ENCODE peak calls at places on chromosomes 12 and 14, in nine cellular contexts. One of them, this sample, is unnamed.

GRCh38 chr14:89851031-89851430 is 103.5 kb downstream of the EFCAB11 start:
- DNase-seq in HFFc6: no peak
- DNase-seq in MCF 10A: no peak
- DNase-seq in hepatocyte: no peak
- DNase-seq in fibroblast of lung: peak; percentile 17
- DNase-seq in fibroblast of villous mesenchyme: no peak
- DNase-seq in tibial nerve: no peak
- DNase-seq in left lung: no peak
- DNase-seq in astrocyte of the cerebellum: no peak
- DNase-seq in this sample: no peak

GRCh38 chr12:106032141-106032925 is 106.4 kb downstream of the NUAK1 start:
- DNase-seq in left lung: no peak
- DNase-seq in fibroblast of lung: no peak
- DNase-seq in fibroblast of villous mesenchyme: peak; percentile 66
- DNase-seq in MCF 10A: peak; percentile 44
- DNase-seq in hepatocyte: no peak
- DNase-seq in astrocyte of the cerebellum: no peak
- DNase-seq in HFFc6: no peak
- DNase-seq in tibial nerve: no peak
- DNase-seq in this sample: no peak

GRCh38 chr12:94699796-94700195 is 49.4 kb upstream of the TMCC3 start:
- DNase-seq in tibial nerve: no peak
- DNase-seq in hepatocyte: no peak
- DNase-seq in left lung: no peak
- DNase-seq in MCF 10A: no peak
- DNase-seq in fibroblast of villous mesenchyme: no peak
- DNase-seq in HFFc6: no peak
- DNase-seq in fibroblast of lung: no peak
- DNase-seq in astrocyte of the cerebellum: no peak
- DNase-seq in this sample: no peak

GRCh38 chr12:3704512-3705348 is 48.2 kb downstream of the CRACR2A start:
- DNase-seq in tibial nerve: no peak
- DNase-seq in HFFc6: no peak
- DNase-seq in left lung: no peak
- DNase-seq in MCF 10A: no peak
- DNase-seq in hepatocyte: no peak
- DNase-seq in fibroblast of lung: peak; percentile 33
- DNase-seq in fibroblast of villous mesenchyme: peak; percentile 74
- DNase-seq in astrocyte of the cerebellum: no peak
- DNase-seq in this sample: no peak

GRCh38 chr12:63849641-63850040 is 5.1 kb downstream of the SRGAP1 start:
- DNase-seq in tibial nerve: no peak
- DNase-seq in fibroblast of villous mesenchyme: no peak
- DNase-seq in MCF 10A: no peak
- DNase-seq in fibroblast of lung: no peak
- DNase-seq in HFFc6: no peak
- DNase-seq in astrocyte of the cerebellum: no peak
- DNase-seq in hepatocyte: no peak
- DNase-seq in left lung: no peak
- DNase-seq in this sample: no peak

GRCh38 chr12:114955414-114956014 is 271.5 kb upstream of the TBX3 start:
- DNase-seq in MCF 10A: no peak
- DNase-seq in hepatocyte: peak; percentile 53
- DNase-seq in fibroblast of villous mesenchyme: peak; percentile 84
- DNase-seq in fibroblast of lung: peak; percentile 36
- DNase-seq in astrocyte of the cerebellum: no peak
- DNase-seq in left lung: no peak
- DNase-seq in HFFc6: no peak
- DNase-seq in tibial nerve: no peak
- DNase-seq in this sample: no peak

GRCh38 chr12:6026998-6027397 is 81.9 kb upstream of the ANO2 start:
- DNase-seq in astrocyte of the cerebellum: no peak
- DNase-seq in MCF 10A: no peak
- DNase-seq in HFFc6: no peak
- DNase-seq in hepatocyte: no peak
- DNase-seq in fibroblast of villous mesenchyme: no peak
- DNase-seq in tibial nerve: no peak
- DNase-seq in fibroblast of lung: no peak
- DNase-seq in left lung: no peak
- DNase-seq in this sample: no peak

GRCh38 chr14:38197761-38198345 is 9.9 kb upstream of the SSTR1 start:
- DNase-seq in tibial nerve: no peak
- DNase-seq in left lung: no peak
- DNase-seq in HFFc6: peak; percentile 90
- DNase-seq in astrocyte of the cerebellum: no peak
- DNase-seq in fibroblast of villous mesenchyme: peak; percentile 36
- DNase-seq in hepatocyte: no peak
- DNase-seq in MCF 10A: no peak
- DNase-seq in fibroblast of lung: no peak
- DNase-seq in this sample: no peak

GRCh38 chr12:120353136-120353535 is 15.8 kb downstream of the MSI1 start:
- DNase-seq in MCF 10A: no peak
- DNase-seq in fibroblast of lung: no peak
- DNase-seq in hepatocyte: no peak
- DNase-seq in HFFc6: no peak
- DNase-seq in tibial nerve: no peak
- DNase-seq in fibroblast of villous mesenchyme: no peak
- DNase-seq in astrocyte of the cerebellum: no peak
- DNase-seq in left lung: no peak
- DNase-seq in this sample: no peak

GRCh38 chr12:65798903-65799302 is 25.4 kb upstream of the HMGA2 start:
- DNase-seq in HFFc6: no peak
- DNase-seq in MCF 10A: no peak
- DNase-seq in astrocyte of the cerebellum: no peak
- DNase-seq in hepatocyte: no peak
- DNase-seq in fibroblast of villous mesenchyme: no peak
- DNase-seq in left lung: no peak
- DNase-seq in fibroblast of lung: no peak
- DNase-seq in tibial nerve: no peak
- DNase-seq in this sample: no peak

GRCh38 chr14:90294872-90295271 is 36.9 kb downstream of the NRDE2 start:
- DNase-seq in hepatocyte: no peak
- DNase-seq in astrocyte of the cerebellum: no peak
- DNase-seq in left lung: no peak
- DNase-seq in MCF 10A: no peak
- DNase-seq in fibroblast of villous mesenchyme: peak; percentile 55
- DNase-seq in HFFc6: no peak
- DNase-seq in tibial nerve: no peak
- DNase-seq in fibroblast of lung: no peak
- DNase-seq in this sample: no peak

GRCh38 chr12:59131462-59131861 is 211.2 kb upstream of the LRIG3 start:
- DNase-seq in HFFc6: no peak
- DNase-seq in hepatocyte: no peak
- DNase-seq in astrocyte of the cerebellum: no peak
- DNase-seq in fibroblast of villous mesenchyme: no peak
- DNase-seq in fibroblast of lung: no peak
- DNase-seq in MCF 10A: no peak
- DNase-seq in left lung: no peak
- DNase-seq in tibial nerve: no peak
- DNase-seq in this sample: no peak

GRCh38 chr14:64702493-64703392 is 1.5 kb upstream of the PLEKHG3 start:
- DNase-seq in left lung: peak; percentile 86
- DNase-seq in hepatocyte: peak; percentile 84
- DNase-seq in fibroblast of lung: no peak
- DNase-seq in HFFc6: no peak
- DNase-seq in astrocyte of the cerebellum: no peak
- DNase-seq in MCF 10A: peak; percentile 68
- DNase-seq in tibial nerve: no peak
- DNase-seq in fibroblast of villous mesenchyme: no peak
- DNase-seq in this sample: no peak

GRCh38 chr14:27862684-27863083 is 903.9 kb upstream of the FOXG1 start:
- DNase-seq in MCF 10A: no peak
- DNase-seq in hepatocyte: no peak
- DNase-seq in tibial nerve: no peak
- DNase-seq in fibroblast of lung: no peak
- DNase-seq in HFFc6: no peak
- DNase-seq in fibroblast of villous mesenchyme: no peak
- DNase-seq in left lung: no peak
- DNase-seq in astrocyte of the cerebellum: no peak
- DNase-seq in this sample: no peak

GRCh38 chr12:109513977-109514376 is 36.5 kb downstream of the UBE3B start:
- DNase-seq in fibroblast of lung: no peak
- DNase-seq in tibial nerve: no peak
- DNase-seq in MCF 10A: peak; percentile 5
- DNase-seq in HFFc6: no peak
- DNase-seq in astrocyte of the cerebellum: no peak
- DNase-seq in hepatocyte: no peak
- DNase-seq in left lung: no peak
- DNase-seq in fibroblast of villous mesenchyme: no peak
- DNase-seq in this sample: no peak

DNA sequence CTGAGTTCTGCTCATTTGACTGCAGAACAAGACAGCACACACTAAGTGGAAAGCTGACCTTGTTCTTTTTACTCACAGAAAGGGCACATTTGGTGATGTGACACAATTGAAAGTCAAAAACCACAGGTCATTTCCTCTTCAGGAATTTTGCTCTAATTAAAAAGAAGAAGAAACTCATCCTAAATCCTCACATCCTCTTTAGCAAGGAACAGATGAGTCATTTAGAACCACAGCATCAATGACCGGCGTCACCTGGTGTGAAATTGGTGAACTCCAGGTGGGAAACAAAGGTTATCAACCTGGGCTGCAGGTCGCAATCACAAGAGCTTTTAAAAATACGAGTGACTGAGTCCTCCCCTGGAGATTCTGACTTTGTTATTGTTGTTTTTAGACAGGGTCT is 2.9 kb upstream of the RNU6-8 start:
- DNase-seq in astrocyte of the cerebellum: no peak
- DNase-seq in MCF 10A: peak; percentile 19
- DNase-seq in left lung: no peak
- DNase-seq in tibial nerve: no peak
- DNase-seq in fibroblast of lung: no peak
- DNase-seq in HFFc6: no peak
- DNase-seq in fibroblast of villous mesenchyme: no peak
- DNase-seq in hepatocyte: no peak
- DNase-seq in this sample: no peak
- TF ChIP-seq CTCF in astrocyte of the cerebellum: no peak
- TF ChIP-seq CTCF in MCF 10A: no peak
- TF ChIP-seq CTCF in left lung: no peak
- TF ChIP-seq CTCF in tibial nerve: no peak
- TF ChIP-seq CTCF in fibroblast of lung: no peak
- TF ChIP-seq CTCF in HFFc6: no peak
- TF ChIP-seq CTCF in fibroblast of villous mesenchyme: no peak
- TF ChIP-seq CTCF in hepatocyte: no peak
- TF ChIP-seq CTCF in this sample: no peak

DNA sequence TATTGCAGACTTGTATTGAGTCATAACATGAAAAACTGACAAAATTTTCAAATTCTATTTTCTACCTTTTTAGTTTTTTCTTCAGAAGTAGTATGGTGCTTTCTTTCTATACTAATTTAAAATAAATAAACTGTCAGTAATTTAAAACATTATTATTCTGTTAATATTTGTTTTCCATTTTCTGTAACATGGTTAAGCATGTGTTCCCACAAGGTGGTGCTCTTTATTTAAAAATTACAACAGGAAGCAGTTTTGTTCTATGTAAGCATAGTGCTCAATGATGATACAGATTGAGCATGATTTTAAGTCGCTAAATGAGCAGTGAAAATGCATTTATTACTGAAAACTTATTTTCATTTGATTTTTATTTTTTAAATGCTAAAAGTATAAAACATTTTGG is 114.6 kb downstream of the PPFIA2 start:
- DNase-seq in astrocyte of the cerebellum: peak; percentile 48
- DNase-seq in fibroblast of villous mesenchyme: peak; percentile 47
- DNase-seq in MCF 10A: peak; percentile 51
- DNase-seq in fibroblast of lung: peak; percentile 65
- DNase-seq in HFFc6: peak; percentile 10
- DNase-seq in tibial nerve: no peak
- DNase-seq in hepatocyte: peak; percentile 52
- DNase-seq in left lung: no peak
- DNase-seq in this sample: no peak
- TF ChIP-seq CTCF in astrocyte of the cerebellum: peak; percentile 8
- TF ChIP-seq CTCF in fibroblast of villous mesenchyme: peak; percentile 37
- TF ChIP-seq CTCF in MCF 10A: peak; percentile 46
- TF ChIP-seq CTCF in fibroblast of lung: peak; percentile 42
- TF ChIP-seq CTCF in HFFc6: peak; percentile 63
- TF ChIP-seq CTCF in tibial nerve: peak; percentile 24
- TF ChIP-seq CTCF in hepatocyte: peak; percentile 82
- TF ChIP-seq CTCF in left lung: no peak
- TF ChIP-seq CTCF in this sample: no peak

GRCh38 chr12:57225680-57226190 is 3.8 kb upstream of the SHMT2 start:
- DNase-seq in fibroblast of lung: no peak
- DNase-seq in tibial nerve: no peak
- DNase-seq in astrocyte of the cerebellum: no peak
- DNase-seq in MCF 10A: no peak
- DNase-seq in fibroblast of villous mesenchyme: no peak
- DNase-seq in HFFc6: no peak
- DNase-seq in hepatocyte: no peak
- DNase-seq in left lung: peak; percentile 31
- DNase-seq in this sample: no peak

GRCh38 chr12:57224278-57224972 is 5.1 kb upstream of the SHMT2 start:
- DNase-seq in tibial nerve: no peak
- DNase-seq in HFFc6: no peak
- DNase-seq in astrocyte of the cerebellum: no peak
- DNase-seq in MCF 10A: no peak
- DNase-seq in left lung: peak; percentile 31
- DNase-seq in hepatocyte: no peak
- DNase-seq in fibroblast of lung: no peak
- DNase-seq in fibroblast of villous mesenchyme: no peak
- DNase-seq in this sample: no peak

GRCh38 chr12:57223191-57224165 is 6.0 kb upstream of the SHMT2 start:
- DNase-seq in tibial nerve: no peak
- DNase-seq in fibroblast of villous mesenchyme: no peak
- DNase-seq in MCF 10A: no peak
- DNase-seq in hepatocyte: no peak
- DNase-seq in left lung: peak; percentile 13
- DNase-seq in fibroblast of lung: no peak
- DNase-seq in HFFc6: no peak
- DNase-seq in astrocyte of the cerebellum: no peak
- DNase-seq in this sample: no peak

GRCh38 chr12:57226588-57227314 is 2.8 kb upstream of the SHMT2 start:
- DNase-seq in fibroblast of villous mesenchyme: no peak
- DNase-seq in astrocyte of the cerebellum: no peak
- DNase-seq in hepatocyte: no peak
- DNase-seq in HFFc6: no peak
- DNase-seq in MCF 10A: no peak
- DNase-seq in tibial nerve: no peak
- DNase-seq in fibroblast of lung: no peak
- DNase-seq in left lung: peak; percentile 55
- DNase-seq in this sample: no peak

GRCh38 chr12:57224973-57225679 is 4.4 kb upstream of the SHMT2 start:
- DNase-seq in fibroblast of lung: peak; percentile 32
- DNase-seq in tibial nerve: no peak
- DNase-seq in MCF 10A: no peak
- DNase-seq in fibroblast of villous mesenchyme: no peak
- DNase-seq in astrocyte of the cerebellum: no peak
- DNase-seq in hepatocyte: peak; percentile 72
- DNase-seq in HFFc6: no peak
- DNase-seq in left lung: peak; percentile 96
- DNase-seq in this sample: no peak
- TF ChIP-seq CTCF in fibroblast of lung: peak; percentile 22
- TF ChIP-seq CTCF in tibial nerve: peak; percentile 37
- TF ChIP-seq CTCF in MCF 10A: peak; percentile 19
- TF ChIP-seq CTCF in fibroblast of villous mesenchyme: peak; percentile 34
- TF ChIP-seq CTCF in astrocyte of the cerebellum: peak; percentile 60
- TF ChIP-seq CTCF in hepatocyte: peak; percentile 49
- TF ChIP-seq CTCF in HFFc6: peak; percentile 68
- TF ChIP-seq CTCF in left lung: peak; percentile 85
- TF ChIP-seq CTCF in this sample: no peak

DNA sequence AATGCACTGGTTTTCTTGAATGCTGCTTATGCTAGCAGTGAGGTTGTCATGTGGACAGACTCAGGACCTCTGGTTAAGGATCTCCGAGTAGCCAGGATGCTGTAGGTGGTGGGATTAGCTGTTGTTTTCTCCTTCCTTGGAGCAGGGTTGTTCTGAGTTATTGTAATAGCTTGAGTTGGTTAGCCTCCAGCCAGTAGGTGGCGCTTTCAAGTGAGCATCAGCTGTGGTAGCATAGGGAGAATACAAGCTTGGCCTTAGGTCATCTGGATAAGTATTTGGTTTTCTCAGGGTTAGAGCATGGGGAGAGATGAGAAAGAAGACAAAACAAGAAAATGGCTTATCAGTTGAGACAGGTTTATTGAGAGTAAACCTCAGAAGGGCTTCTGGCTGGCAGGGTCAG is 299.7 kb upstream of the FBXO33 start:
- DNase-seq in hepatocyte: no peak
- DNase-seq in fibroblast of villous mesenchyme: no peak
- DNase-seq in MCF 10A: peak; percentile 6
- DNase-seq in astrocyte of the cerebellum: no peak
- DNase-seq in tibial nerve: no peak
- DNase-seq in HFFc6: no peak
- DNase-seq in left lung: no peak
- DNase-seq in fibroblast of lung: no peak
- DNase-seq in this sample: no peak
- TF ChIP-seq CTCF in hepatocyte: no peak
- TF ChIP-seq CTCF in fibroblast of villous mesenchyme: no peak
- TF ChIP-seq CTCF in MCF 10A: no peak
- TF ChIP-seq CTCF in astrocyte of the cerebellum: no peak
- TF ChIP-seq CTCF in tibial nerve: no peak
- TF ChIP-seq CTCF in HFFc6: peak; percentile 24
- TF ChIP-seq CTCF in left lung: no peak
- TF ChIP-seq CTCF in fibroblast of lung: no peak
- TF ChIP-seq CTCF in this sample: no peak

This sample was measured in omental fat pad.